ENCODE peak calls at places on chromosome 2, in seven cellular contexts. One of them, this sample, is unnamed.

GRCh38 chr2:119049968-119050657 is 108.1 kb downstream of the MARCO start:
- DNase-seq in epithelial cell of esophagus: no peak
- DNase-seq in uterus: no peak
- DNase-seq in progenitor cell of endocrine pancreas: no peak
- DNase-seq in thoracic aorta: no peak
- DNase-seq in transverse colon: no peak
- DNase-seq in fibroblast of mammary gland: no peak
- DNase-seq in this sample: no peak

GRCh38 chr2:101974663-101975062 is 17.1 kb upstream of the IL1R2 start:
- DNase-seq in epithelial cell of esophagus: no peak
- DNase-seq in uterus: peak
- DNase-seq in progenitor cell of endocrine pancreas: no peak
- DNase-seq in thoracic aorta: no peak
- DNase-seq in transverse colon: no peak
- DNase-seq in fibroblast of mammary gland: peak
- DNase-seq in this sample: no peak

GRCh38 chr2:224103603-224104002 is 64.5 kb upstream of the SERPINE2 start:
- DNase-seq in epithelial cell of esophagus: no peak
- DNase-seq in uterus: no peak
- DNase-seq in progenitor cell of endocrine pancreas: no peak
- DNase-seq in thoracic aorta: no peak
- DNase-seq in transverse colon: no peak
- DNase-seq in fibroblast of mammary gland: no peak
- DNase-seq in this sample: no peak

GRCh38 chr2:128282246-128282975 is 36.3 kb downstream of the HS6ST1 start:
- DNase-seq in epithelial cell of esophagus: no peak
- DNase-seq in uterus: no peak
- DNase-seq in progenitor cell of endocrine pancreas: no peak
- DNase-seq in thoracic aorta: no peak
- DNase-seq in transverse colon: no peak
- DNase-seq in fibroblast of mammary gland: no peak
- DNase-seq in this sample: no peak

GRCh38 chr2:2940702-2941655 is 436.6 kb downstream of the EIPR1 start:
- DNase-seq in epithelial cell of esophagus: no peak
- DNase-seq in uterus: no peak
- DNase-seq in progenitor cell of endocrine pancreas: no peak
- DNase-seq in thoracic aorta: no peak
- DNase-seq in transverse colon: no peak
- DNase-seq in fibroblast of mammary gland: no peak
- DNase-seq in this sample: no peak

GRCh38 chr2:165018207-165018606 is 62.9 kb upstream of the SLC38A11 start:
- DNase-seq in epithelial cell of esophagus: no peak
- DNase-seq in uterus: no peak
- DNase-seq in progenitor cell of endocrine pancreas: no peak
- DNase-seq in thoracic aorta: no peak
- DNase-seq in transverse colon: no peak
- DNase-seq in fibroblast of mammary gland: no peak
- DNase-seq in this sample: no peak

GRCh38 chr2:80473806-80474205 is 169.3 kb upstream of the LRRTM1 start:
- DNase-seq in epithelial cell of esophagus: no peak
- DNase-seq in uterus: no peak
- DNase-seq in progenitor cell of endocrine pancreas: no peak
- DNase-seq in thoracic aorta: no peak
- DNase-seq in transverse colon: no peak
- DNase-seq in fibroblast of mammary gland: no peak
- DNase-seq in this sample: no peak

GRCh38 chr2:71426721-71427120 is 26.6 kb upstream of the DYSF start:
- DNase-seq in epithelial cell of esophagus: peak
- DNase-seq in uterus: no peak
- DNase-seq in progenitor cell of endocrine pancreas: no peak
- DNase-seq in thoracic aorta: no peak
- DNase-seq in transverse colon: no peak
- DNase-seq in fibroblast of mammary gland: no peak
- DNase-seq in this sample: no peak

GRCh38 chr2:228723599-228723998 is 542.1 kb upstream of the SPHKAP start:
- DNase-seq in epithelial cell of esophagus: no peak
- DNase-seq in uterus: no peak
- DNase-seq in progenitor cell of endocrine pancreas: no peak
- DNase-seq in thoracic aorta: no peak
- DNase-seq in transverse colon: no peak
- DNase-seq in fibroblast of mammary gland: no peak
- DNase-seq in this sample: no peak

GRCh38 chr2:39379643-39380524 is 57.2 kb downstream of the MAP4K3 start:
- DNase-seq in epithelial cell of esophagus: peak
- DNase-seq in uterus: no peak
- DNase-seq in progenitor cell of endocrine pancreas: no peak
- DNase-seq in thoracic aorta: no peak
- DNase-seq in transverse colon: no peak
- DNase-seq in fibroblast of mammary gland: peak
- DNase-seq in this sample: no peak
- TF ChIP-seq CTCF in epithelial cell of esophagus: peak
- TF ChIP-seq CTCF in uterus: peak
- TF ChIP-seq CTCF in progenitor cell of endocrine pancreas: peak
- TF ChIP-seq CTCF in thoracic aorta: peak
- TF ChIP-seq CTCF in transverse colon: peak
- TF ChIP-seq CTCF in fibroblast of mammary gland: peak
- TF ChIP-seq CTCF in this sample: peak

GRCh38 chr2:21715865-21716264 is 592.1 kb downstream of the TDRD15 start:
- DNase-seq in epithelial cell of esophagus: no peak
- DNase-seq in uterus: no peak
- DNase-seq in progenitor cell of endocrine pancreas: no peak
- DNase-seq in thoracic aorta: no peak
- DNase-seq in transverse colon: no peak
- DNase-seq in fibroblast of mammary gland: no peak
- DNase-seq in this sample: no peak
- TF ChIP-seq CTCF in epithelial cell of esophagus: no peak
- TF ChIP-seq CTCF in uterus: no peak
- TF ChIP-seq CTCF in progenitor cell of endocrine pancreas: no peak
- TF ChIP-seq CTCF in thoracic aorta: no peak
- TF ChIP-seq CTCF in transverse colon: no peak
- TF ChIP-seq CTCF in fibroblast of mammary gland: no peak
- TF ChIP-seq CTCF in this sample: no peak

GRCh38 chr2:239824866-239825704 is 200.1 kb downstream of the NDUFA10 start:
- DNase-seq in epithelial cell of esophagus: no peak
- DNase-seq in uterus: peak
- DNase-seq in progenitor cell of endocrine pancreas: peak
- DNase-seq in thoracic aorta: no peak
- DNase-seq in transverse colon: no peak
- DNase-seq in fibroblast of mammary gland: no peak
- DNase-seq in this sample: peak
- TF ChIP-seq CTCF in epithelial cell of esophagus: no peak
- TF ChIP-seq CTCF in uterus: no peak
- TF ChIP-seq CTCF in progenitor cell of endocrine pancreas: no peak
- TF ChIP-seq CTCF in thoracic aorta: no peak
- TF ChIP-seq CTCF in transverse colon: no peak
- TF ChIP-seq CTCF in fibroblast of mammary gland: peak
- TF ChIP-seq CTCF in this sample: no peak

DNA sequence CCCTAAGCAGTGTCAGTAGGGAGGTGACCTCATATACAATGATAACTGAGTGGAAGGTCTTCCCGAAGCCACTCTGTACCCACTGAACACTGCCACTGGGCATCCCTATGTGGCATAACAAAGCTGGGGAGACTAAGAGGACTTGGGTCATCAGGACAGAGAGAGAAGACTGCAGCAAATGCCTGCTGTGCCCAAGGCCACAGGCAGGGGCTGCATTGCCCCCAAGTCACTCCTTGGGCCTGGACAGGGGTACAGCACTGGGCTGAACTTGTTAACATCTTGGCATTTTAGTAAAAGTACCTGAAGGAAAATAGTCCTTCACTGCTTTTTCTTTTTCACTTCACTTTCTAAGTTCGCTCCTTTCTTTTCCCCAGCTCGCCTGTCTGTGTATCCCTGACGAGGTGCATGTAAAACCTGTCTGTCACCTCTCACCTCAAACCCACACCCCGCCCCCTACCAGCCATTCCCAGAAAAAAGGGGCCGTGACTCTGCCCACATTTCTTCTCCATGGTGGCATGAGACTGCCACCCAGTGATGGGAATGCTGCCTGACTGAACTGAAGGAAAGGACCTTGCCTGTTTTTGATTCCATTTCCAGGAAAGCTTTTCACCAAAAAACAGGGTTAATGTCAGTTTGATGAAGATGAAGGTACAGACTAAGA is 62.9 kb downstream of the MTHFD2 start:
- DNase-seq in epithelial cell of esophagus: peak
- DNase-seq in uterus: peak
- DNase-seq in progenitor cell of endocrine pancreas: peak
- DNase-seq in thoracic aorta: no peak
- DNase-seq in transverse colon: peak
- DNase-seq in fibroblast of mammary gland: peak
- DNase-seq in this sample: no peak
- TF ChIP-seq CTCF in epithelial cell of esophagus: peak
- TF ChIP-seq CTCF in uterus: peak
- TF ChIP-seq CTCF in progenitor cell of endocrine pancreas: peak
- TF ChIP-seq CTCF in thoracic aorta: peak
- TF ChIP-seq CTCF in transverse colon: peak
- TF ChIP-seq CTCF in fibroblast of mammary gland: peak
- TF ChIP-seq CTCF in this sample: no peak

DNA sequence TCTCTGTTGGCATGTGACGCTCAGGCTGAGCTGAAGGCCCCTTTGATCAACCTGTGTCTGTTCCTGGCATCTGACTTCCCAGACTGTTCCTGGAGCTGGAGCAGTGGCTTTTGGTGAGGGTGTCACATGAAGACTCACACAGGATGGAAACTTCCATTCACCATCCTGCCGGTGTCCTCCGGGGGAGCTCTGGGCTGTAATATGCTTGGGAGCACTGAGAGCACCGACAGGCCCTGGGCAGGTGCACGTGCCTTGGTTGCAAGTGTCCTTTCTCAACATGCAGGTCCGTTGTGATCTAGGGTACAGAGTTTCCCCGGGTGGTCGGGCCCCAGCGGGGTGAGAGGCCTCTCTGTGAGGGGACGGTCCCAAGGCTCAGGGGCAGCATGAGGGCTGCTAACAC is 24.8 kb upstream of the GBX2 start:
- DNase-seq in epithelial cell of esophagus: no peak
- DNase-seq in uterus: no peak
- DNase-seq in progenitor cell of endocrine pancreas: no peak
- DNase-seq in thoracic aorta: no peak
- DNase-seq in transverse colon: no peak
- DNase-seq in fibroblast of mammary gland: no peak
- DNase-seq in this sample: no peak
- TF ChIP-seq CTCF in epithelial cell of esophagus: no peak
- TF ChIP-seq CTCF in uterus: no peak
- TF ChIP-seq CTCF in progenitor cell of endocrine pancreas: no peak
- TF ChIP-seq CTCF in thoracic aorta: no peak
- TF ChIP-seq CTCF in transverse colon: no peak
- TF ChIP-seq CTCF in fibroblast of mammary gland: no peak
- TF ChIP-seq CTCF in this sample: no peak

GRCh38 chr2:105744909-105745853 is at the start of gene NCK2:
- DNase-seq in epithelial cell of esophagus: no peak
- DNase-seq in uterus: peak
- DNase-seq in progenitor cell of endocrine pancreas: peak
- DNase-seq in thoracic aorta: no peak
- DNase-seq in transverse colon: peak
- DNase-seq in fibroblast of mammary gland: no peak
- DNase-seq in this sample: peak
- TF ChIP-seq CTCF in epithelial cell of esophagus: no peak
- TF ChIP-seq CTCF in uterus: peak
- TF ChIP-seq CTCF in progenitor cell of endocrine pancreas: peak
- TF ChIP-seq CTCF in thoracic aorta: peak
- TF ChIP-seq CTCF in transverse colon: no peak
- TF ChIP-seq CTCF in fibroblast of mammary gland: no peak
- TF ChIP-seq CTCF in this sample: no peak

GRCh38 chr2:190185380-190185779 is 122.9 kb upstream of the MSTN start:
- DNase-seq in epithelial cell of esophagus: no peak
- DNase-seq in uterus: no peak
- DNase-seq in progenitor cell of endocrine pancreas: no peak
- DNase-seq in thoracic aorta: no peak
- DNase-seq in transverse colon: peak
- DNase-seq in fibroblast of mammary gland: no peak
- DNase-seq in this sample: no peak

GRCh38 chr2:190182071-190182524 is 119.6 kb upstream of the MSTN start:
- DNase-seq in epithelial cell of esophagus: no peak
- DNase-seq in uterus: no peak
- DNase-seq in progenitor cell of endocrine pancreas: no peak
- DNase-seq in thoracic aorta: no peak
- DNase-seq in transverse colon: no peak
- DNase-seq in fibroblast of mammary gland: no peak
- DNase-seq in this sample: no peak

GRCh38 chr2:190181066-190181681 is 118.6 kb upstream of the MSTN start:
- DNase-seq in epithelial cell of esophagus: peak
- DNase-seq in uterus: no peak
- DNase-seq in progenitor cell of endocrine pancreas: no peak
- DNase-seq in thoracic aorta: no peak
- DNase-seq in transverse colon: no peak
- DNase-seq in fibroblast of mammary gland: peak
- DNase-seq in this sample: no peak

GRCh38 chr2:190184460-190184859 is 121.9 kb upstream of the MSTN start:
- DNase-seq in epithelial cell of esophagus: no peak
- DNase-seq in uterus: no peak
- DNase-seq in progenitor cell of endocrine pancreas: no peak
- DNase-seq in thoracic aorta: no peak
- DNase-seq in transverse colon: no peak
- DNase-seq in fibroblast of mammary gland: no peak
- DNase-seq in this sample: no peak

GRCh38 chr2:190183535-190183934 is 121.0 kb upstream of the MSTN start:
- DNase-seq in epithelial cell of esophagus: no peak
- DNase-seq in uterus: no peak
- DNase-seq in progenitor cell of endocrine pancreas: no peak
- DNase-seq in thoracic aorta: no peak
- DNase-seq in transverse colon: no peak
- DNase-seq in fibroblast of mammary gland: no peak
- DNase-seq in this sample: no peak
- TF ChIP-seq CTCF in epithelial cell of esophagus: no peak
- TF ChIP-seq CTCF in uterus: no peak
- TF ChIP-seq CTCF in progenitor cell of endocrine pancreas: no peak
- TF ChIP-seq CTCF in thoracic aorta: no peak
- TF ChIP-seq CTCF in transverse colon: no peak
- TF ChIP-seq CTCF in fibroblast of mammary gland: no peak
- TF ChIP-seq CTCF in this sample: no peak

This sample was measured in natural killer cell.